ENCODE peak calls at places on chromosomes 12 and 14, in six cellular contexts. X is AG09319, G is fibroblast of villous mesenchyme, Y is neural progenitor cell, E is fibroblast of the aortic adventitia, B is fibroblast of pulmonary artery. U is an unnamed sample.

GRCh38 chr12:52865090-52865944 is 16.5 kb upstream of the KRT78 start:
- DNase-seq in X (no peak), Y (peak), G (peak), E (peak), B (peak), U (peak)

GRCh38 chr12:32444895-32445294 is 45.5 kb downstream of the FGD4 start:
- DNase-seq in G (peak), B (peak), X (peak), Y (peak), E (peak), U (peak)

GRCh38 chr12:88325828-88326214 is 183.7 kb downstream of the TMTC3 start:
- DNase-seq in B (peak), X (peak), E (peak), Y (no peak), G (peak), U (peak)

GRCh38 chr14:72439707-72440106 is 454.2 kb downstream of the DPF3 start:
- DNase-seq in G (no peak), X (no peak), B (no peak), Y (no peak), E (no peak), U (no peak)

GRCh38 chr14:67241416-67242362 is at the start of gene PALS1:
- DNase-seq in E (peak), B (peak), X (peak), Y (no peak), G (peak), U (peak)

GRCh38 chr14:22383515-22384166 is 205.4 kb downstream of the DAD1 start:
- DNase-seq in E (no peak), X (no peak), G (no peak), Y (no peak), B (no peak), U (no peak)

GRCh38 chr12:76117751-76118150 is 33.3 kb upstream of the NAP1L1 start:
- DNase-seq in B (no peak), Y (no peak), G (no peak), E (no peak), X (no peak), U (no peak)

GRCh38 chr12:6946033-6946919 is 2.5 kb downstream of the C12orf57 start:
- DNase-seq in Y (peak), X (no peak), E (no peak), G (no peak), B (no peak), U (no peak)

GRCh38 chr12:113137861-113138783 is 2.6 kb upstream of the RASAL1 start:
- DNase-seq in G (no peak), E (no peak), B (no peak), X (no peak), Y (no peak), U (no peak)

GRCh38 chr12:579450-580110 is 83.7 kb downstream of the NINJ2 start:
- DNase-seq in B (no peak), E (no peak), Y (peak), X (no peak), G (no peak), U (no peak)

GRCh38 chr12:75560167-75560566 is 48.8 kb upstream of the KRR1 start:
- DNase-seq in G (peak), E (peak), B (peak), Y (no peak), X (no peak), U (peak)

GRCh38 chr12:58415716-58416115 is 474.3 kb downstream of the ATP23 start:
- DNase-seq in B (no peak), Y (peak), E (peak), X (no peak), G (no peak), U (no peak)

GRCh38 chr14:89146291-89146690 is 270.7 kb downstream of the FOXN3 start:
- DNase-seq in Y (no peak), X (no peak), B (no peak), G (no peak), E (peak), U (no peak)

GRCh38 chr12:1912580-1913376 is 5.7 kb downstream of the CACNA2D4 start:
- DNase-seq in B (no peak), G (no peak), X (no peak), E (no peak), Y (no peak), U (no peak)

GRCh38 chr14:69204753-69205152 is 13.5 kb downstream of the EXD2 start:
- DNase-seq in E (no peak), B (no peak), G (no peak), X (no peak), Y (no peak), U (no peak)

GRCh38 chr12:107660861-107661415 is 24.7 kb upstream of the PWP1 start:
- DNase-seq in X (no peak), B (peak), E (peak), Y (no peak), G (no peak), U (no peak)

GRCh38 chr12:132074216-132074615 is 69.9 kb downstream of the DDX51 start:
- DNase-seq in Y (no peak), X (no peak), E (no peak), G (no peak), B (no peak), U (no peak)

GRCh38 chr14:90820958-90821357 is 4.7 kb upstream of the TTC7B start:
- DNase-seq in E (peak), Y (no peak), B (no peak), X (no peak), G (no peak), U (peak)

GRCh38 chr12:530308-530707 is 70.6 kb downstream of the B4GALNT3 start:
- DNase-seq in G (peak), E (no peak), B (no peak), Y (no peak), X (no peak), U (no peak)

GRCh38 chr12:88420460-88420859 is 159.8 kb downstream of the KITLG start:
- DNase-seq in B (peak), X (peak), Y (no peak), E (peak), G (peak), U (peak)

GRCh38 chr14:70013269-70013873 is 134.2 kb downstream of the SMOC1 start:
- DNase-seq in B (peak), Y (peak), G (no peak), X (no peak), E (no peak), U (peak)

GRCh38 chr12:85575115-85576096 is 260.8 kb downstream of the RASSF9 start:
- DNase-seq in X (peak), B (peak), E (peak), G (peak), Y (peak), U (peak)

GRCh38 chr12:129009833-129010232 is 156.6 kb downstream of the GLT1D1 start:
- DNase-seq in E (no peak), X (no peak), B (no peak), Y (no peak), G (no peak), U (no peak)

GRCh38 chr14:21917699-21918436 is 244.2 kb upstream of the OR4E1 start:
- DNase-seq in Y (peak), G (peak), X (no peak), B (peak), E (peak), U (peak)

GRCh38 chr12:8609061-8609570 is 3.5 kb downstream of the AICDA start:
- DNase-seq in E (peak), Y (peak), G (peak), B (peak), X (peak), U (peak)

GRCh38 chr14:100671386-100671901 is 55.2 kb upstream of the DLK1 start:
- DNase-seq in B (no peak), G (no peak), Y (no peak), E (no peak), X (no peak), U (no peak)

GRCh38 chr14:100669468-100669867 is 57.2 kb upstream of the DLK1 start:
- DNase-seq in X (no peak), E (no peak), B (no peak), G (no peak), Y (no peak), U (no peak)

GRCh38 chr14:100669011-100669412 is 57.7 kb upstream of the DLK1 start:
- DNase-seq in X (no peak), Y (no peak), B (no peak), E (no peak), G (no peak), U (no peak)

GRCh38 chr14:100671906-100672305 is 54.8 kb upstream of the DLK1 start:
- DNase-seq in X (no peak), Y (no peak), B (no peak), G (no peak), E (no peak), U (no peak)

GRCh38 chr14:100670017-100670974 is 56.4 kb upstream of the DLK1 start:
- DNase-seq in X (no peak), B (no peak), E (no peak), G (no peak), Y (no peak), U (no peak)
- TF ChIP-seq CTCF in X (no peak), B (peak), E (no peak), G (peak), Y (no peak), U (peak)

GRCh38 chr12:47017901-47018479 is 61.4 kb upstream of the PCED1B start:
- DNase-seq in G (peak), Y (no peak), B (peak), X (no peak), E (peak), U (peak)
- TF ChIP-seq CTCF in G (no peak), Y (no peak), B (no peak), X (no peak), E (no peak), U (no peak)

GRCh38 chr14:29168149-29168548 is 401.6 kb downstream of the FOXG1 start:
- DNase-seq in Y (no peak), G (no peak), X (no peak), B (no peak), E (no peak), U (no peak)

GRCh38 chr14:29169408-29169807 is 402.8 kb downstream of the FOXG1 start:
- DNase-seq in Y (no peak), B (no peak), X (no peak), G (no peak), E (no peak), U (no peak)

GRCh38 chr14:29163109-29163508 is 396.5 kb downstream of the FOXG1 start:
- DNase-seq in X (no peak), B (no peak), G (no peak), Y (no peak), E (no peak), U (no peak)

DNA sequence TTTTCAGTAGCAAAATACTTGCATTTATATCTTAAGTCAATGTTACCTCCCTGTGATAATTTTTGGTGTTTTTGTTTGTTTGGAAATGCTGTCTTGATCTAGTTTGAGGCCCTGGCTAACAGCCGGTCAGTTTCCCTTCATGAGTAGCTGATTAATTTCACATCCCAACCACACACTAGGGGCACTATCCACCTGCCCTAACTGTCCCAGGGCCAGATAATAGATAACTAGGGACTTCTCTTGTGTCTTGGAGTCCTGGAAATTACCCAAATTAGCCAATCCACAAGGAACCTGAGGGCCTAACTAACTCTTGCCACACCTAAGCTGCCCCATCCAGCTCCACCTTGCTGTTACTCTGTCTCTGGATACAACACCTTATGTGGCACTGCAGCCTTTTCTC is 399.9 kb downstream of the FOXG1 start:
- DNase-seq in B (no peak), Y (no peak), G (no peak), X (no peak), E (no peak), U (peak)
- TF ChIP-seq CTCF in B (no peak), Y (peak), G (no peak), X (no peak), E (no peak), U (peak)

GRCh38 chr12:24595652-24596235 is 353.2 kb downstream of the BCAT1 start:
- DNase-seq in E (peak), X (no peak), G (peak), B (peak), Y (no peak), U (peak)
- TF ChIP-seq CTCF in E (peak), X (peak), G (peak), B (peak), Y (peak), U (peak)

GRCh38 chr12:102543494-102543893 is 63.1 kb upstream of the IGF1 start:
- DNase-seq in G (no peak), E (no peak), Y (no peak), X (no peak), B (no peak), U (no peak)
- TF ChIP-seq CTCF in G (no peak), E (no peak), Y (peak), X (no peak), B (no peak), U (peak)

DNA sequence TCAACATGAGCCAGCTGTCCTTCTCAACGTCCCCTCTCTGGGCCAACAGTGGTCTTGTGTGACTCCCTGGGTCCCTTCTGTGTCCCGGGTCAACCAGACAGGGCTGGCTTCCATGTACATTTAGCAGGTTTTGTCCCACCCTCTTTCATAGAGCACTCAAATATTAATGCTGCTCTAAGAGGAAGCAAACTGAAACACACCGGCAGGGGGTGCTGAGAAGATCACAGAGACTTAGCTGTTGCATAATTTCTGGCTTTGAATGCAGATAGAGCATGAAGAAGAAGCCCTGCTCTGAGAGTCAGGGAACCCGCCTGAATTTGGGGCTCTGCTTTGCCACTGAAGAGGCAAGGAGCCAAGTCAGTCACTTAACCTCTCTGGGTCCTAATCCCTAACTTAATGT is 138.7 kb downstream of the ESRRB start:
- DNase-seq in B (peak), G (peak), E (peak), Y (no peak), X (no peak), U (peak)
- TF ChIP-seq CTCF in B (peak), G (peak), E (no peak), Y (no peak), X (no peak), U (peak)